ENCODE peak calls at places on chromosome 20, in ten cellular contexts. U is NCI-H1436 treated with DMSO at 0.1 percent for 48 hours; A is AG09309; V is stimulated activated CD4-positive, alpha-beta T cell treated with anti-CD3 and anti-CD28 coated beads, Interleukin-15, amount 100 ng/mL, for 1 hour; R is NCI-H2081; I is HT1080; Y is activated naive CD4-positive, alpha-beta T cell treated with Interleukin-2 at 50 U/mL for 16 hours; C is T-helper 2 cell; L is amniotic epithelial cell; G is caudate nucleus. K is an unnamed sample.

GRCh38 chr20:56628015-56628872 is 862 bp upstream of the TFAP2C start:
- DNase-seq in U (no peak), A (no peak), V (no peak), R (no peak), I (no peak), Y (no peak), C (no peak), L (no peak), G (no peak), K (no peak)

GRCh38 chr20:44720994-44721784 is 6.0 kb downstream of the CCN5 start:
- DNase-seq in U (no peak), A (peak), V (no peak), R (no peak), I (peak), Y (no peak), C (no peak), L (peak), G (no peak), K (peak)

GRCh38 chr20:2816583-2817340 is 598 bp downstream of the TMEM239 start:
- DNase-seq in U (no peak), A (no peak), V (no peak), R (no peak), I (no peak), Y (no peak), C (peak), L (no peak), G (no peak), K (peak)

GRCh38 chr20:45032781-45033180 is 66.5 kb downstream of the STK4 start:
- DNase-seq in U (no peak), A (no peak), V (no peak), R (no peak), I (no peak), Y (no peak), C (no peak), L (no peak), G (no peak), K (peak)

GRCh38 chr20:5393218-5393870 is 76.6 kb upstream of the PROKR2 start:
- DNase-seq in U (peak), A (no peak), V (no peak), R (no peak), I (no peak), Y (no peak), C (no peak), L (no peak), G (no peak), K (no peak)

GRCh38 chr20:9202440-9203080 is 133.7 kb downstream of the PLCB4 start:
- DNase-seq in U (no peak), A (no peak), V (no peak), R (no peak), I (peak), Y (no peak), C (no peak), L (no peak), G (no peak), K (peak)

GRCh38 chr20:22343612-22344011 is 240.8 kb downstream of the FOXA2 start:
- DNase-seq in U (no peak), A (no peak), V (no peak), R (no peak), I (no peak), Y (no peak), C (no peak), L (no peak), G (no peak), K (no peak)

GRCh38 chr20:59007758-59008511 is 881 bp upstream of the CTSZ start:
- DNase-seq in U (no peak), A (no peak), V (no peak), R (no peak), I (no peak), Y (no peak), C (no peak), L (no peak), G (no peak), K (no peak)

GRCh38 chr20:59678286-59678685 is 73.9 kb downstream of the PHACTR3 start:
- DNase-seq in U (no peak), A (no peak), V (no peak), R (no peak), I (no peak), Y (no peak), C (no peak), L (no peak), G (peak), K (no peak)

GRCh38 chr20:37233471-37234253 is 28.0 kb downstream of the GHRH start:
- DNase-seq in U (peak), A (no peak), V (no peak), R (peak), I (no peak), Y (no peak), C (no peak), L (no peak), G (no peak), K (no peak)

GRCh38 chr20:40160151-40160550 is 528.9 kb downstream of the MAFB start:
- DNase-seq in U (no peak), A (peak), V (no peak), R (no peak), I (peak), Y (no peak), C (peak), L (no peak), G (peak), K (peak)

GRCh38 chr20:47241345-47241781 is 115.1 kb downstream of the ZMYND8 start:
- DNase-seq in U (no peak), A (peak), V (no peak), R (no peak), I (peak), Y (no peak), C (no peak), L (peak), G (no peak), K (no peak)

GRCh38 chr20:38601216-38602184 is at the start of gene ARHGAP40:
- DNase-seq in U (no peak), A (no peak), V (no peak), R (peak), I (no peak), Y (peak), C (peak), L (no peak), G (no peak), K (peak)

GRCh38 chr20:62702886-62703852 is 5.5 kb upstream of the NTSR1 start:
- DNase-seq in U (no peak), A (peak), V (no peak), R (peak), I (peak), Y (peak), C (peak), L (peak), G (no peak), K (peak)

GRCh38 chr20:50533061-50533460 is 22.9 kb downstream of the PTPN1 start:
- DNase-seq in U (no peak), A (no peak), V (no peak), R (no peak), I (no peak), Y (no peak), C (peak), L (peak), G (no peak), K (no peak)

K was measured in M059J.